ENCODE peak calls at places on chromosomes 6 and 20, in six cellular contexts. Q, S, I, A, R and C are unnamed samples.
A peak's percentile ranks its signal among the peaks of the same experiment; 100 is the strongest.

GRCh38 chr20:50762435-50763201 is 31.2 kb downstream of the PARD6B start:
- DNase-seq in Q (peak; percentile 91), S (peak; percentile 53), I (no peak), A (peak; percentile 91), R (peak; percentile 62), C (peak; percentile 33)

GRCh38 chr6:4280721-4281120 is 145.3 kb upstream of the ECI2 start:
- DNase-seq in Q (no peak), S (no peak), I (no peak), A (peak; percentile 68), R (no peak), C (peak; percentile 84)

GRCh38 chr20:51376121-51376520 is 166.4 kb downstream of the NFATC2 start:
- DNase-seq in Q (no peak), S (no peak), I (no peak), A (no peak), R (no peak), C (no peak)

GRCh38 chr6:72219536-72219935 is 333.2 kb downstream of the RIMS1 start:
- DNase-seq in Q (no peak), S (no peak), I (no peak), A (no peak), R (no peak), C (no peak)

GRCh38 chr6:31901415-31901952 is 402 bp downstream of the ZBTB12 start:
- DNase-seq in Q (peak; percentile 57), S (peak; percentile 77), I (no peak), A (peak; percentile 41), R (peak; percentile 68), C (peak; percentile 55)

GRCh38 chr6:11209369-11209768 is 23.1 kb downstream of the NEDD9 start:
- DNase-seq in Q (no peak), S (no peak), I (no peak), A (no peak), R (no peak), C (no peak)

GRCh38 chr6:128572286-128572685 is 51.9 kb upstream of the PTPRK start:
- DNase-seq in Q (no peak), S (no peak), I (no peak), A (no peak), R (no peak), C (no peak)

GRCh38 chr6:103680116-103680515 is 1179.6 kb downstream of the HACE1 start:
- DNase-seq in Q (no peak), S (no peak), I (no peak), A (no peak), R (no peak), C (no peak)

GRCh38 chr6:37558158-37558557 is 58.5 kb upstream of the CCDC167 start:
- DNase-seq in Q (no peak), S (no peak), I (no peak), A (no peak), R (no peak), C (no peak)

GRCh38 chr6:123830110-123830509 is 26.4 kb downstream of the NKAIN2 start:
- DNase-seq in Q (no peak), S (no peak), I (no peak), A (no peak), R (no peak), C (no peak)

GRCh38 chr6:134372603-134373281 is 54.8 kb upstream of the SGK1 start:
- DNase-seq in Q (peak; percentile 33), S (no peak), I (no peak), A (peak; percentile 38), R (peak; percentile 58), C (no peak)

GRCh38 chr20:2920473-2920872 is 47.2 kb downstream of the PTPRA start:
- DNase-seq in Q (no peak), S (no peak), I (no peak), A (no peak), R (no peak), C (no peak)

GRCh38 chr20:63573739-63574131 is 304 bp downstream of the HELZ2 start:
- DNase-seq in Q (no peak), S (no peak), I (no peak), A (no peak), R (no peak), C (no peak)

GRCh38 chr20:61296629-61297019 is 44.6 kb downstream of the CDH4 start:
- DNase-seq in Q (no peak), S (no peak), I (no peak), A (no peak), R (no peak), C (no peak)

GRCh38 chr6:30685977-30686907 is at the start of gene PPP1R18:
- DNase-seq in Q (peak; percentile 73), S (peak; percentile 87), I (peak; percentile 89), A (peak; percentile 34), R (peak; percentile 85), C (peak; percentile 52)

GRCh38 chr20:14062171-14062570 is 66.9 kb downstream of the MACROD2 start:
- DNase-seq in Q (no peak), S (no peak), I (no peak), A (no peak), R (no peak), C (no peak)

GRCh38 chr20:23225407-23226060 is 125.1 kb upstream of the NXT1 start:
- DNase-seq in Q (peak; percentile 67), S (no peak), I (no peak), A (peak; percentile 58), R (peak; percentile 54), C (no peak)

GRCh38 chr6:163533443-163533842 is 118.9 kb downstream of the QKI start:
- DNase-seq in Q (no peak), S (no peak), I (no peak), A (peak; percentile 68), R (no peak), C (no peak)

GRCh38 chr20:49584418-49585382 is 16.8 kb upstream of the PTGIS start:
- DNase-seq in Q (peak; percentile 69), S (no peak), I (no peak), A (peak; percentile 40), R (peak; percentile 51), C (no peak)

GRCh38 chr6:21091411-21091810 is 502.1 kb upstream of the SOX4 start:
- DNase-seq in Q (no peak), S (no peak), I (no peak), A (no peak), R (no peak), C (no peak)

GRCh38 chr20:61719691-61720347 is 345.9 kb downstream of the TAF4 start:
- DNase-seq in Q (no peak), S (no peak), I (no peak), A (no peak), R (no peak), C (no peak)

GRCh38 chr6:1607557-1608221 is 2.0 kb upstream of the FOXC1 start:
- DNase-seq in Q (no peak), S (no peak), I (no peak), A (no peak), R (no peak), C (no peak)

GRCh38 chr20:50434653-50435396 is 75.4 kb upstream of the PTPN1 start:
- DNase-seq in Q (no peak), S (no peak), I (no peak), A (peak; percentile 88), R (no peak), C (no peak)

GRCh38 chr6:5214570-5215052 is 46.1 kb downstream of the LYRM4 start:
- DNase-seq in Q (no peak), S (peak; percentile 21), I (no peak), A (peak; percentile 25), R (peak; percentile 18), C (peak; percentile 45)

GRCh38 chr20:63223121-63223825 is 7.3 kb upstream of the YTHDF1 start:
- DNase-seq in Q (peak; percentile 47), S (no peak), I (no peak), A (peak; percentile 62), R (peak; percentile 36), C (no peak)

GRCh38 chr6:150314230-150315188 is 54.3 kb upstream of the IYD start:
- DNase-seq in Q (no peak), S (no peak), I (no peak), A (no peak), R (no peak), C (no peak)

GRCh38 chr6:97925504-97925903 is 642.5 kb upstream of the MMS22L start:
- DNase-seq in Q (no peak), S (no peak), I (no peak), A (no peak), R (no peak), C (no peak)

GRCh38 chr6:43770417-43771209 is 602 bp downstream of the VEGFA start:
- DNase-seq in Q (peak; percentile 63), S (peak; percentile 57), I (no peak), A (peak; percentile 67), R (peak; percentile 66), C (peak; percentile 89)
- TF ChIP-seq POLR2A in Q (no peak), S (peak; percentile 8), I (no peak), A (peak; percentile 49), R (peak; percentile 51), C (peak; percentile 64)

DNA sequence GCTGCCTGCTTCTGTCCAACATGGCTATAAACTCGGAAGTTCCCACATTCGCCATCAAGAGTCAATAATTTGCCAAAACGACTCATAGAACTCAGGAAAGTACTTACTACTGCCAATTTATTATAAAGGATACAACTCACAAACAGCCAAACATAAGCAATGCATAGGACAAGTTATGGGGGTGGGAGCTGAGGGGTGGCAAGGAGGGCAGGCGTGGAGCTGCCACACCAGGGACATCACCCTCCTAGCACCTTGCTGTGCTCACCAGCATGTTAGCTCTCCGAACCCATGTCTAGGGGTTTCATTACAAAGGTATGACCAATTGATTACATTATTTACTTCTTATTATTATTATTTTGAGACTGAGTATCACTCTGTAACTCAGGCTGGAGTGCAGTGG is 12.4 kb downstream of the EIF2S2 start:
- DNase-seq in Q (no peak), S (no peak), I (no peak), A (no peak), R (no peak), C (no peak)
- TF ChIP-seq POLR2A in Q (no peak), S (no peak), I (no peak), A (no peak), R (no peak), C (no peak)

DNA sequence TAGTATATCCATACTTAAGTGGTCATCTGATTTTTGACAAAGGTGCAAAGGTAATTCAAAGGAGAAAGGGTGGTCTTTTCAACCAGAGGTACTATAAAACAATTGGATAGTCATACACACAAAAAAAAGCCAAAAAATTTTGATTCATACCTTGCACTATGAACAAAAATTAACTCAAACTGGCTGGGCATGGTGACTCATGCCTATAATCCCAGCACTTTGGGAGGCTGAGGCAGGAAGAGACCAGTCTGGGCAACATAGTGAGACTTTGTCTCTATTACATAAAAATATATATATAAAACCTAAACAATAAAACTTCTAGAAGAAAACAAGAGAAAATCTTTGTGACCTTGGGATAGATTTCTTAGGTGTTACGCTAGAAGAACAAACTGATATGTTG is 43.8 kb upstream of the ADIG start:
- DNase-seq in Q (no peak), S (no peak), I (no peak), A (no peak), R (no peak), C (no peak)
- TF ChIP-seq POLR2A in Q (no peak), S (no peak), I (no peak), A (no peak), R (no peak), C (no peak)

GRCh38 chr20:19975436-19975799 is 41.7 kb upstream of the NAA20 start:
- DNase-seq in Q (no peak), S (no peak), I (no peak), A (peak; percentile 69), R (no peak), C (peak; percentile 26)

GRCh38 chr20:19978511-19979210 is 38.5 kb upstream of the NAA20 start:
- DNase-seq in Q (no peak), S (no peak), I (no peak), A (no peak), R (no peak), C (no peak)

GRCh38 chr20:19977373-19977770 is 39.8 kb upstream of the NAA20 start:
- DNase-seq in Q (no peak), S (no peak), I (no peak), A (no peak), R (no peak), C (no peak)

GRCh38 chr20:19975901-19976300 is 41.3 kb upstream of the NAA20 start:
- DNase-seq in Q (peak; percentile 46), S (no peak), I (no peak), A (peak; percentile 40), R (no peak), C (no peak)

GRCh38 chr20:19976595-19977372 is 40.4 kb upstream of the NAA20 start:
- DNase-seq in Q (peak; percentile 62), S (peak; percentile 62), I (no peak), A (peak; percentile 86), R (no peak), C (peak; percentile 58)
- TF ChIP-seq POLR2A in Q (no peak), S (no peak), I (no peak), A (no peak), R (no peak), C (peak; percentile 26)